ENCODE peak calls at places on chromosomes 11 and 22, in six cellular contexts. O, B, P, K, Z and E are unnamed samples.

GRCh38 chr11:61910473-61911123 is 6.8 kb downstream of the RAB3IL1 start:
- DNase-seq in O (no peak), B (no peak), P (no peak), K (no peak), Z (no peak), E (no peak)

GRCh38 chr11:93623179-93623578 is 38.3 kb upstream of the CEP295 start:
- DNase-seq in O (no peak), B (no peak), P (no peak), K (no peak), Z (no peak), E (no peak)

GRCh38 chr11:118918128-118918685 is 7.5 kb downstream of the BCL9L start:
- DNase-seq in O (no peak), B (no peak), P (no peak), K (peak; percentile 94), Z (peak; percentile 92), E (peak; percentile 75)

GRCh38 chr22:44018594-44018993 is 5.5 kb upstream of the PARVB start:
- DNase-seq in O (no peak), B (no peak), P (no peak), K (no peak), Z (no peak), E (no peak)

GRCh38 chr22:27223317-27224177 is 566.2 kb downstream of the MIAT start:
- DNase-seq in O (no peak), B (no peak), P (no peak), K (no peak), Z (no peak), E (no peak)

GRCh38 chr11:40397141-40397540 is 1062.3 kb downstream of the LRRC4C start:
- DNase-seq in O (no peak), B (no peak), P (no peak), K (no peak), Z (no peak), E (no peak)

GRCh38 chr11:22703040-22703439 is 36.6 kb downstream of the GAS2 start:
- DNase-seq in O (no peak), B (no peak), P (peak; percentile 80), K (no peak), Z (no peak), E (no peak)

GRCh38 chr11:2304156-2305139 is 2.6 kb downstream of the TSPAN32 start:
- DNase-seq in O (no peak), B (no peak), P (no peak), K (no peak), Z (no peak), E (no peak)

GRCh38 chr11:134532176-134532920 is 120.3 kb upstream of the B3GAT1 start:
- DNase-seq in O (no peak), B (no peak), P (no peak), K (no peak), Z (peak; percentile 54), E (peak; percentile 1)

GRCh38 chr22:31732089-31732829 is 17.7 kb downstream of the PRR14L start:
- DNase-seq in O (no peak), B (no peak), P (no peak), K (no peak), Z (no peak), E (no peak)

GRCh38 chr11:75350122-75350742 is 1.2 kb downstream of the ARRB1 start:
- DNase-seq in O (no peak), B (no peak), P (no peak), K (no peak), Z (no peak), E (no peak)

GRCh38 chr22:45164217-45165123 is 745 bp downstream of the NUP50 start:
- DNase-seq in O (peak; percentile 21), B (no peak), P (no peak), K (no peak), Z (peak; percentile 70), E (peak; percentile 40)

GRCh38 chr11:69662021-69662698 is 13.0 kb downstream of the LTO1 start:
- DNase-seq in O (no peak), B (no peak), P (no peak), K (no peak), Z (peak; percentile 62), E (peak; percentile 59)

GRCh38 chr22:19088866-19089595 is 33.2 kb downstream of the DGCR2 start:
- DNase-seq in O (no peak), B (no peak), P (no peak), K (no peak), Z (peak; percentile 38), E (no peak)

GRCh38 chr11:102268985-102269470 is 48.3 kb upstream of the BIRC3 start:
- DNase-seq in O (no peak), B (no peak), P (no peak), K (no peak), Z (no peak), E (no peak)

GRCh38 chr11:102269927-102270326 is 47.4 kb upstream of the BIRC3 start:
- DNase-seq in O (no peak), B (no peak), P (no peak), K (no peak), Z (no peak), E (no peak)

GRCh38 chr11:102266111-102266510 is 51.2 kb upstream of the BIRC3 start:
- DNase-seq in O (no peak), B (no peak), P (no peak), K (no peak), Z (no peak), E (no peak)

GRCh38 chr11:102268083-102268984 is 49.0 kb upstream of the BIRC3 start:
- DNase-seq in O (peak; percentile 74), B (peak; percentile 10), P (peak; percentile 71), K (peak; percentile 83), Z (peak; percentile 85), E (peak; percentile 77)

DNA sequence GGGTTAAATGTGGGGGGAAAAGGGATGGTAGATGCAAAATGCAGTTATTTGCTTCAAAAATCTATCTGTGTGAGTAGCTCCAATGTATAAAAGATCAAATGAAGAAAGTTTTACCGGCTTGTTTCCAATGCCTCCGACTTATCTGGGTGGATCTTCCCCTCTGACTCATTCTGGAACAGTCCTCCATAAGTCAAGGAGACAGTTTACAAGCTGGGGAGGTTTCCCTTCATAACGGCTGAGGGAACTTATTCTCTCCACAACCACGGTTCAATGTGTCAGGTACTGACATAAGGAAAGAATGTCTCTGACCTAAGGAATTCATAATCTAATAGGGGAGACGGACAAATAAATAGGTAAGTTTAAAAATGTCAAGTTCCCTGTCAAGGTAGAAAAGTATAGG is 49.7 kb upstream of the BIRC3 start:
- DNase-seq in O (no peak), B (no peak), P (no peak), K (no peak), Z (no peak), E (no peak)
- H3K27ac ChIP-seq in O (no peak overlapping the region), B (peak overlapping the region; percentile 59), P (peak overlapping the region; percentile 76), K (peak overlapping the region; percentile 94), Z (peak overlapping the region; percentile 16), E (no peak overlapping the region)

GRCh38 chr11:12085371-12086251 is 24.8 kb upstream of the MICAL2 start:
- DNase-seq in O (no peak), B (no peak), P (no peak), K (no peak), Z (peak; percentile 66), E (no peak)
- H3K4me1 ChIP-seq in O (peaks cover 54% of the 10 kb centered on the region), B (peaks cover 69% of the 10 kb centered on the region), P (peaks cover 40% of the 10 kb centered on the region), K (peaks cover 57% of the 10 kb centered on the region), Z (no peaks in the 10 kb centered on the region), E (peaks cover 55% of the 10 kb centered on the region)

GRCh38 chr22:37986371-37986770 is 2.0 kb upstream of the SOX10 start:
- DNase-seq in O (no peak), B (no peak), P (no peak), K (no peak), Z (no peak), E (no peak)

GRCh38 chr22:37990862-37991261 is 6.5 kb upstream of the SOX10 start:
- DNase-seq in O (no peak), B (no peak), P (no peak), K (no peak), Z (no peak), E (no peak)

GRCh38 chr22:37991738-37992442 is 7.5 kb upstream of the SOX10 start:
- DNase-seq in O (no peak), B (no peak), P (no peak), K (no peak), Z (no peak), E (no peak)

GRCh38 chr22:37990302-37990701 is 5.9 kb upstream of the SOX10 start:
- DNase-seq in O (no peak), B (no peak), P (no peak), K (no peak), Z (no peak), E (peak; percentile 53)

DNA sequence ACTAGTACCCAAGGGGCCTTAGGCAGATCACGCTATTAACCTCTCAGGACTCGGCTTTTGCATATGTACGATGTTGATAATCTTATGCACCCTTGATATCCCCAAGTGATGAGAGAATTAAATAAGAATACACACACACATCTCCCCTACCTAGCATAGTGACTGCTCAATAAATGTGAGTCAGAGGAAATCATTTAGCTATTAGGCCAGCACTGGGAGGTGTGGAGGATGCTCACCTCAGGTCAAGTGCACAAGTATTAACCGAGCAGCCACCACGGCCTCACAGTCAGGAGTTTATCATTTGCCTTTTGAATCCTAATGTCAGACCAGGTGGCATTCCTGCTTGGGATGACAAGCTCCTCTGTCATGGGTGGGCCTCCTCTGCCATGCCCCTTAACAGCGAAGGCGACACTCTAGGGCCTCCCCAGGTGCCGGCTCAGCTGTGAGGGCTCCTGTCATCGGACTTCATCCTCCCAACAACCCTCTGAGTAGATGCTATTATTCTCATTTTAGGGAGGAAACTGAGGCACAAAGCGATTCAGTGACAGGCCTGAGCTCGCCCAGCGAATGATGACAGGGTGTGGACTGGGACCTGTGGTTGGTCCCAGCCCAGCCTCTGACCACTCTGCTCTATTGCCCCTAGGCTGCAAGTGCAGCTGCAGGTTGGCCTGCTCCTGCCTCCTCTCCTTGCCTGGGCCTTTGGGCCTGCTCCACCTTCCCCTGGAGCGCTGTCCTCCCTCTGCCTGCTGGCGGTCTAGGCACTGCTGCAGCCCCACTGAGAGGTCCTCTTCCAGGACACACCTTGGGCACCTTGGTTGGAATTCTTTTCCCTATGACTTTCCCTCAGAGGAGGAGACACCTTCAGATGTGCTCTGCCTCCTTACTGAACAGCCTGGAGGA is 5.0 kb upstream of the SOX10 start:
- DNase-seq in O (no peak), B (no peak), P (no peak), K (no peak), Z (no peak), E (no peak)
- H3K27ac ChIP-seq in O (no peak overlapping the region), B (no peak overlapping the region), P (no peak overlapping the region), K (peak overlapping the region; percentile 43), Z (no peak overlapping the region), E (no peak overlapping the region)

DNA sequence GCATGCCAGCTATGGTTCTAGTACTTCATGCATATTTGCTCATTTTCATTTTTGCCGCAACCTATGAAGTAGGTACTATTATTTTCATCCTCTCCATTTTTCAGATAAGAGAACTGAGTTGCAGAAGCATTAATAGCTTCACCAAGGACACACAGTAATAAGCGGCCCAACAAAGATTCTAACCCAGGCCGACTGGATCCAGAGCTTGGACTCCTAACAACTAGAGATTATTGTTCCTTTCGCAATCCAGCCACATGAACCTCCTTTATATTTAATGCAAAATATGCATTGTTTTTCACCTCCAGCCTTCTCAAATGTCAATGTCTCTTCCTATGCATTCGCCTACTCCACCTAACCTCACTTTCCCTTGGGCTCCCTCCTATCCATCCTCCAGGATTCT is 148.3 kb downstream of the CCDC34 start:
- DNase-seq in O (no peak), B (no peak), P (no peak), K (no peak), Z (no peak), E (no peak)
- H3K4me1 ChIP-seq in O (no peaks in the 10 kb centered on the region), B (peaks cover 31% of the 10 kb centered on the region), P (peaks cover 46% of the 10 kb centered on the region), K (peaks cover 40% of the 10 kb centered on the region), Z (no peaks in the 10 kb centered on the region), E (peaks cover 25% of the 10 kb centered on the region)

GRCh38 chr11:111604392-111605009 is 2.3 kb downstream of the SIK2 start:
- DNase-seq in O (no peak), B (no peak), P (no peak), K (no peak), Z (no peak), E (no peak)
- H3K27ac ChIP-seq in O (no peak overlapping the region), B (no peak overlapping the region), P (peak overlapping the region; percentile 39), K (no peak overlapping the region), Z (no peak overlapping the region), E (no peak overlapping the region)